ENCODE peak calls at places on chromosome 1, in four cellular contexts. H is K562, F is WTC11, Y is HepG2. D is an unnamed sample.

GRCh38 chr1:71582673-71583072 is 501.8 kb upstream of the ZRANB2 start:
- DNase-seq in H (no peak), F (no peak), Y (no peak), D (no peak)

GRCh38 chr1:21308847-21309652 is 18.8 kb upstream of the ECE1 start:
- DNase-seq in H (no peak), F (no peak), Y (no peak), D (no peak)

GRCh38 chr1:98373055-98373454 is 288.5 kb upstream of the SNX7 start:
- DNase-seq in H (no peak), F (no peak), Y (no peak), D (no peak)

GRCh38 chr1:217403321-217403720 is 227.6 kb downstream of the GPATCH2 start:
- DNase-seq in H (no peak), F (no peak), Y (no peak), D (no peak)

GRCh38 chr1:211326528-211327340 is at the start of gene TRAF5:
- DNase-seq in H (peak), F (peak), Y (no peak), D (peak)

GRCh38 chr1:205298191-205298994 is 23.2 kb downstream of the NUAK2 start:
- DNase-seq in H (no peak), F (peak), Y (peak), D (peak)

GRCh38 chr1:239112092-239112491 is 274.3 kb upstream of the CHRM3 start:
- DNase-seq in H (no peak), F (no peak), Y (no peak), D (no peak)

GRCh38 chr1:237799762-237800474 is 90.8 kb downstream of the ZP4 start:
- DNase-seq in H (peak), F (peak), Y (peak), D (peak)

GRCh38 chr1:25799758-25800537 is at the start of gene SELENON:
- DNase-seq in H (peak), F (peak), Y (peak), D (peak)

GRCh38 chr1:230441630-230442029 is 15.5 kb upstream of the PGBD5 start:
- DNase-seq in H (no peak), F (peak), Y (no peak), D (no peak)

GRCh38 chr1:204152310-204153044 is 633 bp upstream of the ETNK2 start:
- DNase-seq in H (no peak), F (no peak), Y (no peak), D (no peak)

GRCh38 chr1:156262461-156263287 is 14.8 kb upstream of the PAQR6 start:
- DNase-seq in H (no peak), F (no peak), Y (no peak), D (no peak)

GRCh38 chr1:160813215-160813614 is 17.2 kb downstream of the LY9 start:
- DNase-seq in H (peak), F (no peak), Y (peak), D (no peak)

GRCh38 chr1:223133824-223134435 is 9.1 kb downstream of the TLR5 start:
- DNase-seq in H (peak), F (peak), Y (peak), D (peak)

GRCh38 chr1:223136086-223136485 is 7.0 kb downstream of the TLR5 start:
- DNase-seq in H (no peak), F (peak), Y (no peak), D (no peak)

GRCh38 chr1:223133301-223133823 is 9.7 kb downstream of the TLR5 start:
- DNase-seq in H (no peak), F (no peak), Y (no peak), D (no peak)

GRCh38 chr1:223137402-223138100 is 5.5 kb downstream of the TLR5 start:
- DNase-seq in H (no peak), F (no peak), Y (peak), D (no peak)

DNA sequence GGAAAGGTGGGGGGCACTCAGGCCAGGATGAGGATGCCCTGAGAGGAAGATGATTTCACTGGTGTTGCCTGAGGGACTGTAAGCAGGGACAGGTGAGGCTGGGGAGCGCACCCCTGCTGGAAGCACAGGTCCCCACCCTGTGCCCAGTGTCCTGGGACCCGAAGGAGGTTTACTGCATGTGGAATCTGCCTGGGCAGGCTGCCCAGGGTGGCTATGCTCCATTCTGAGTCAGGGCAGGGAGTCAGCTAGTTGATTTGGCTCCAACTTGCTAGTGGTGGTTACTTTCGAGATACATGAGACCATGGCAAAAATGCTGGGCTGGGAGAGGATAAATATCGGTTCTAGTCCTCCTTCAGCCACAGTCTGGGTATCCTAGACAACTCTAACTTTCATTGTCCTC is 7.9 kb downstream of the TLR5 start:
- DNase-seq in H (no peak), F (no peak), Y (no peak), D (no peak)
- TF ChIP-seq ELF4 in H (no peak), F (no peak), Y (no peak), D (no peak)

GRCh38 chr1:228141082-228141870 is 1.2 kb downstream of the GUK1 start:
- DNase-seq in H (no peak), F (no peak), Y (no peak), D (no peak)
- TF ChIP-seq SP1 in H (no peak), F (no peak), Y (no peak), D (no peak)

GRCh38 chr1:39167632-39168209 is 36.8 kb upstream of the MACF1 start:
- DNase-seq in H (peak), F (no peak), Y (peak), D (no peak)
- TF ChIP-seq ELF4 in H (peak), F (no peak), Y (no peak), D (no peak)

DNA sequence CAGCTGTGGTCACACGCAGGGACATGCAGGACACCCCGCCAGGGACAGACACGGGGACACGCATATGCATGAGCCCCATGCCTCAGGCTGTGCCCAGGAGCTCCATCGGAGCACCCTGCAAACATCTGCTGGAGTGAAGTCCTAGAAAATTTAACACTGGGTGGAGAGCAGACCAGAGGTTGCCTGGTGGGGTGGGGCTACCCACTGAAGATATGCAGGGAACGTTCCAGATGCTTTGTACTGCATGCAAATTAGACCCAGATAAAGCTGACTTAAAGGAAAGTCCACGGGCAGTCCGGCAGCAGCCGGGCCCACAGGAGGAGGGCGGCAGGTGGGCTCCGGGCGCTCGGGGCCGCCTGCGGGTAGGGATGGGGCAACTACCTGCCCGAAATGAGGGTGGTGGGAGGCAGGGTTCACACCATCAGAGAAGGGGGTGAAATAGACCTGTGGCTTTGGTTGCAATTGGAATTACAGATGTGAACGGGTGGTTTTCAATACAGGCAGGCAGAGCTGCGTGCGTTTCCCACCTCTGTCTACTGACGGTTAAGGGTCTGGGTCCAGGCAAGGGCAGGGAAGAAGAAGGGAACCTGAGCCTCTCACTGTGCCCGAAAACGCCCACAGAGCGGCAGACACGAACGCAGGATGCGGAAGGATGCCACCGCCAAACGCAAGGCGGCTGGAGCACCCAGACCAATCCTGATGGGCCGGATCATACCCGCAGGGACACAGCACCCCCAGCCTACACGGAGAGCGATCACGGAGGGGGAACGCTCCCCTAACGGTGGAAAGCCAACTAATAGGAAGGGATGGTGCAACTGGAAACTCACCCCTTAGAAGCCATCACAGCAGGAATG is 21.0 kb downstream of the CFAP74 start:
- DNase-seq in H (no peak), F (no peak), Y (no peak), D (no peak)
- TF ChIP-seq SP1 in H (no peak), F (no peak), Y (no peak), D (no peak)

GRCh38 chr1:29264773-29265389 is 28.6 kb downstream of the PTPRU start:
- DNase-seq in H (no peak), F (no peak), Y (no peak), D (no peak)
- TF ChIP-seq ELF4 in H (no peak), F (no peak), Y (no peak), D (no peak)

DNA sequence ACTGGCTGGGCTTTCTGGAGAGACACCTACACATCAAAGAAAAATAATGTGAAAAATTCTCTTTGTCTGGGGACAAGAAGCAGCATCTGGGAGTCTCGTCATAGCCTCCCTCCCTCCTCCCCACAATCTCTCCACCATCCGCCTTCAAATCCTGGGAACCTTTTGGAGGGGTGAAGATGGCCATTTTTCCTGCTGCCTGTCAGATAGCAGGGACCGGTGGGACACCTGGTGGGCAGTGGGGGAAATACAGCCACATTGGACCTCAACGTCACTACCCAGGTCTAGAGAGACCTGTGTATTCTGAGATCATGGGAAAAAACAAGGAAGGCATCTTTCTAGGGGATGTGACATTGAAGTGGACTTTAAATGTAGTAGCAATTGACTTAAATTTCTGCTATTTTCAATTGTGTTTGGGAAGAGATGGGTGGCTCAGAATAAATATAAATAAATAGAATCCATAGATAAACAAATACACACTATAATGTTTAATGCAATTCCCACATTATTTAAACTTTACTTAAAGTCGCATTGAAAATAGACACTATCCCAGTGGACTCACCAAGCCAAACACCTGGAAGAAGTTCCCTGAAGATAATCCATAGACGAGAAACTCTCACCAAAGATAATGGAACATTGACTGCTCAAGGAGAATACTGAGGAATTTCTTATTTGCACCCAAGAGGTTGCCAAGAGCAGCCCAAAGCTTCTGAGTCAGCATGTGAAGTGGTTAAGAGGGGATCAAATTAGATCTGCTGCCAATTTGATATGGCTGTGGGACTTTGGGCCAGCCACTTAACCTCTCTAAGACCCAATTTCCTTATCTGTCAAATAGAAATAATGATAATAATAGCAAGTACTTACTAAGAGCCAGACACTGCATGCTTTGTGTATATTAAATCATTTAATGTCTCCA is 147.6 kb upstream of the CAMK1G start:
- DNase-seq in H (peak), F (peak), Y (peak), D (peak)
- TF ChIP-seq SP1 in H (no peak), F (no peak), Y (no peak), D (no peak)

GRCh38 chr1:29454616-29455380 is 218.5 kb downstream of the PTPRU start:
- DNase-seq in H (no peak), F (no peak), Y (no peak), D (no peak)
- TF ChIP-seq ELF4 in H (no peak), F (no peak), Y (no peak), D (no peak)

D was measured in HEK293T.